ENCODE peak calls at places on chromosomes 2 and 18, in six cellular contexts. One of them, this sample, is unnamed. For H3K36me3 and H3K27me3, the result is how much of the 10 kb centered on the place peaks cover.

GRCh38 chr18:75060185-75060584 is 148.8 kb downstream of the PTGR3 start:
- DNase-seq in mammary epithelial cell: no peak
- DNase-seq in PC-9: no peak
- DNase-seq in IMR-90: no peak
- DNase-seq in PC-3: no peak
- DNase-seq in neuronal stem cell: no peak
- DNase-seq in this sample: no peak

GRCh38 chr2:127636248-127637235 is 9.4 kb upstream of the GPR17 start:
- DNase-seq in mammary epithelial cell: no peak
- DNase-seq in PC-9: no peak
- DNase-seq in IMR-90: no peak
- DNase-seq in PC-3: no peak
- DNase-seq in neuronal stem cell: no peak
- DNase-seq in this sample: no peak

GRCh38 chr2:203427061-203427460 is 98.9 kb downstream of the ABI2 start:
- DNase-seq in mammary epithelial cell: no peak
- DNase-seq in PC-9: no peak
- DNase-seq in IMR-90: peak
- DNase-seq in PC-3: peak
- DNase-seq in neuronal stem cell: no peak
- DNase-seq in this sample: peak

GRCh38 chr2:28997237-28997846 is 16.2 kb downstream of the TOGARAM2 start:
- DNase-seq in mammary epithelial cell: no peak
- DNase-seq in PC-9: no peak
- DNase-seq in IMR-90: peak
- DNase-seq in PC-3: peak
- DNase-seq in neuronal stem cell: no peak
- DNase-seq in this sample: peak

GRCh38 chr2:70678576-70679143 is 89.3 kb downstream of the ADD2 start:
- DNase-seq in mammary epithelial cell: no peak
- DNase-seq in PC-9: no peak
- DNase-seq in IMR-90: no peak
- DNase-seq in PC-3: no peak
- DNase-seq in neuronal stem cell: no peak
- DNase-seq in this sample: no peak

GRCh38 chr2:171210864-171211431 is 50.3 kb upstream of the TLK1 start:
- DNase-seq in mammary epithelial cell: no peak
- DNase-seq in PC-9: no peak
- DNase-seq in IMR-90: peak
- DNase-seq in PC-3: peak
- DNase-seq in neuronal stem cell: no peak
- DNase-seq in this sample: no peak

GRCh38 chr2:150280255-150280654 is 207.2 kb downstream of the RND3 start:
- DNase-seq in mammary epithelial cell: peak
- DNase-seq in PC-9: no peak
- DNase-seq in IMR-90: peak
- DNase-seq in PC-3: no peak
- DNase-seq in neuronal stem cell: no peak
- DNase-seq in this sample: peak

GRCh38 chr2:30073523-30073922 is 73.3 kb upstream of the YPEL5 start:
- DNase-seq in mammary epithelial cell: no peak
- DNase-seq in PC-9: no peak
- DNase-seq in IMR-90: no peak
- DNase-seq in PC-3: no peak
- DNase-seq in neuronal stem cell: no peak
- DNase-seq in this sample: no peak

GRCh38 chr2:73705091-73705490 is 32.1 kb downstream of the TPRKB start:
- DNase-seq in mammary epithelial cell: no peak
- DNase-seq in PC-9: peak
- DNase-seq in IMR-90: no peak
- DNase-seq in PC-3: no peak
- DNase-seq in neuronal stem cell: no peak
- DNase-seq in this sample: no peak

GRCh38 chr2:137262600-137262999 is 497.3 kb downstream of the THSD7B start:
- DNase-seq in mammary epithelial cell: no peak
- DNase-seq in PC-9: no peak
- DNase-seq in IMR-90: no peak
- DNase-seq in PC-3: no peak
- DNase-seq in neuronal stem cell: peak
- DNase-seq in this sample: no peak

GRCh38 chr2:98822301-98823164 is 91.6 kb upstream of the MGAT4A start:
- DNase-seq in mammary epithelial cell: no peak
- DNase-seq in PC-9: no peak
- DNase-seq in IMR-90: no peak
- DNase-seq in PC-3: no peak
- DNase-seq in neuronal stem cell: peak
- DNase-seq in this sample: peak

GRCh38 chr18:36757081-36757480 is 71.7 kb downstream of the TPGS2 start:
- DNase-seq in mammary epithelial cell: peak
- DNase-seq in PC-9: no peak
- DNase-seq in IMR-90: peak
- DNase-seq in PC-3: peak
- DNase-seq in neuronal stem cell: peak
- DNase-seq in this sample: peak

GRCh38 chr18:74914052-74914591 is 294.8 kb downstream of the PTGR3 start:
- DNase-seq in mammary epithelial cell: no peak
- DNase-seq in PC-9: no peak
- DNase-seq in IMR-90: no peak
- DNase-seq in PC-3: no peak
- DNase-seq in neuronal stem cell: no peak
- DNase-seq in this sample: no peak

DNA sequence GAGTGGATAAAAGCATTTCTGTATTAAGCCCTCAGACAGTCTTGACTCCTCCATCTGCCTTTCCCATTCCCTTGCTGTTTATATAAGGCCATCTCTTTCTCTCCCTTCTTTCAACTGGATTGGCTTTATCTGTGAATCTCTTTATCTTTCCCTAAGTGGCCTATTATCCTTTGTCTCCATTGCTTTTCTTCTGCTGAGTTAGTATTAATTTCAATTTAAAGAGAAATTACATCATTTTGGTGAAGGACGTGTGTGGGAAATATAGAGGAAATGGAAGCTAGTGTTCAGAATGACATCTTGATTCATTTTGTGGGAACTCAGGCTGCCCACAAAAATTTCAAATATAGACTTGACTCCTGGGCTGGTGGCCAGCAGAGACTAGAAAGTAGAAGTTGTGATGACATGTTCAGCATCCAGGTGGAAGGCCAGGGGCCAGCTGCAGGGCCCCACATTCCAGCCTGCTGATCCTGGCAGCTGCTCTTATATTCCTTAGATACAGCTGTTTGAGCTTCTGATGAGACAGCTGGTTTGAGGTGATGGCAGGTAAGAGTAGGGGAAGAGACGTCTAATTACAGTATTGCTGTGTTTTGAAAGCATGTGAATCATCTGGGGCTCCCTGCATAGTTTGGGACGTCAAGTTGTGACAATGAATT is 52.3 kb downstream of the DIS3L2 start:
- DNase-seq in mammary epithelial cell: peak
- DNase-seq in PC-9: no peak
- DNase-seq in IMR-90: peak
- DNase-seq in PC-3: peak
- DNase-seq in neuronal stem cell: no peak
- DNase-seq in this sample: peak
- H3K4me2 ChIP-seq in mammary epithelial cell: peak
- H3K4me2 ChIP-seq in PC-9: no peak
- H3K4me2 ChIP-seq in IMR-90: peak
- H3K4me2 ChIP-seq in PC-3: no peak
- H3K4me2 ChIP-seq in neuronal stem cell: no peak
- H3K4me2 ChIP-seq in this sample: peak

GRCh38 chr2:8805278-8806045 is 32.0 kb downstream of the KIDINS220 start:
- DNase-seq in mammary epithelial cell: no peak
- DNase-seq in PC-9: no peak
- DNase-seq in IMR-90: no peak
- DNase-seq in PC-3: no peak
- DNase-seq in neuronal stem cell: no peak
- DNase-seq in this sample: peak

GRCh38 chr2:8802741-8803140 is 34.7 kb downstream of the KIDINS220 start:
- DNase-seq in mammary epithelial cell: no peak
- DNase-seq in PC-9: no peak
- DNase-seq in IMR-90: no peak
- DNase-seq in PC-3: no peak
- DNase-seq in neuronal stem cell: no peak
- DNase-seq in this sample: no peak

GRCh38 chr2:8803658-8804379 is 33.6 kb downstream of the KIDINS220 start:
- DNase-seq in mammary epithelial cell: peak
- DNase-seq in PC-9: peak
- DNase-seq in IMR-90: peak
- DNase-seq in PC-3: peak
- DNase-seq in neuronal stem cell: no peak
- DNase-seq in this sample: peak

DNA sequence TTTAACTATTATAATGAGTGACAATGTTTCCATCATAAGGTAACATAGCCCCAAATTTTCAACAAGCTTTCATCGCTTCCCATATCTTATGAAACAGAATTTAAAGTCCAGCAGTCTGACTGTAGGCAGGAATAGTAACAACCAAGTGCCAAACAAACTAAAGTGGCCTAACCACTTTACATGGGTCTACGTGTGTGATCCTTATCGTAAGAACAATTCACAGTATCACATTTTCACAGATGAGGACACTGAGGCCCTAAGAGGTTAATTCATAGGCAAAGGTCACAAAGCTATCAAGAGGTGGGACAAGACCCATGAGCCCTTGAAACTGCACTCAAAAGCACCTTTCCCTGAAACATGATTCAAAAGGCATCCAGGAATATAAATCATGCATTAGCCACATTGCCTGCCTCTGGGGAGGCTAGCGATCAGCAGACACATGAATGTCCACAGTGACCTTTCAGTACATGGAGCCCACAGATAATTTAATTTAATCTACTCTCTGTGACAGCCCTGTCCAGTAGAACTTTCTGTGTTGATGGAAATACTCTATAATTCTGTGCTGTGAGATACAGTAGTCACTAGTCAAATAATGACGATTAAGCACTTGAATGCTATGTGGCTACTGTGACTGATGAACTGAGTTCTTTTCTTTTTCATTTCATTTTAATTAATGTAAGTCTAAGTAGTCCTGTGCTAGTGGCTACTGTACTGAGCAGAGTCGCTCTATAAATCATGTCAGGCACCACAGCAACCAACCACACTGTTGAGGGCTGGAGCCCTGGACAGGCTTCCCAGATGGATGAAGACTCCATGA is 30.3 kb downstream of the KIDINS220 start:
- DNase-seq in mammary epithelial cell: no peak
- DNase-seq in PC-9: no peak
- DNase-seq in IMR-90: no peak
- DNase-seq in PC-3: no peak
- DNase-seq in neuronal stem cell: no peak
- DNase-seq in this sample: no peak
- H3K36me3 ChIP-seq in mammary epithelial cell: under half
- H3K36me3 ChIP-seq in PC-9: under half
- H3K36me3 ChIP-seq in IMR-90: under half
- H3K36me3 ChIP-seq in PC-3: under half
- H3K36me3 ChIP-seq in neuronal stem cell: under half
- H3K36me3 ChIP-seq in this sample: under half

GRCh38 chr2:176967911-176968451 is 244.6 kb upstream of the HNRNPA3 start:
- DNase-seq in mammary epithelial cell: no peak
- DNase-seq in PC-9: no peak
- DNase-seq in IMR-90: no peak
- DNase-seq in PC-3: no peak
- DNase-seq in neuronal stem cell: no peak
- DNase-seq in this sample: no peak
- H3K27me3 ChIP-seq in mammary epithelial cell: under half
- H3K27me3 ChIP-seq in PC-9: under half
- H3K27me3 ChIP-seq in IMR-90: under half
- H3K27me3 ChIP-seq in PC-3: half or more
- H3K27me3 ChIP-seq in neuronal stem cell: under half
- H3K27me3 ChIP-seq in this sample: under half

GRCh38 chr18:58611471-58612131 is 17.3 kb downstream of the ALPK2 start:
- DNase-seq in mammary epithelial cell: peak
- DNase-seq in PC-9: peak
- DNase-seq in IMR-90: no peak
- DNase-seq in PC-3: no peak
- DNase-seq in neuronal stem cell: peak
- DNase-seq in this sample: no peak
- H3K4me2 ChIP-seq in mammary epithelial cell: peak
- H3K4me2 ChIP-seq in PC-9: peak
- H3K4me2 ChIP-seq in IMR-90: no peak
- H3K4me2 ChIP-seq in PC-3: no peak
- H3K4me2 ChIP-seq in neuronal stem cell: peak
- H3K4me2 ChIP-seq in this sample: peak

GRCh38 chr2:201704536-201704935 is 6.1 kb upstream of the MPP4 start:
- DNase-seq in mammary epithelial cell: no peak
- DNase-seq in PC-9: no peak
- DNase-seq in IMR-90: peak
- DNase-seq in PC-3: peak
- DNase-seq in neuronal stem cell: no peak
- DNase-seq in this sample: no peak
- H3K36me3 ChIP-seq in mammary epithelial cell: under half
- H3K36me3 ChIP-seq in PC-9: under half
- H3K36me3 ChIP-seq in IMR-90: under half
- H3K36me3 ChIP-seq in PC-3: under half
- H3K36me3 ChIP-seq in neuronal stem cell: under half
- H3K36me3 ChIP-seq in this sample: under half

This sample was measured in osteoblast.